ENCODE peak calls at places on chromosomes 4 and X, in seven cellular contexts. Z is DMS153; K is A549; Q is foreskin melanocyte; C is suprapubic skin; S is activated CD4-positive, alpha-beta T cell treated with anti-CD3 and anti-CD28 coated beads for 36 hours; V is IMR-90. W is an unnamed sample.

GRCh38 chrX:119340606-119341205 is 58.4 kb upstream of the SLC25A43 start:
- DNase-seq in Z (no peak), K (no peak), Q (no peak), C (no peak), S (no peak), V (no peak), W (no peak)

GRCh38 chr4:169195032-169195431 is 75.7 kb downstream of the SH3RF1 start:
- DNase-seq in Z (no peak), K (no peak), Q (no peak), C (no peak), S (no peak), V (no peak), W (no peak)

GRCh38 chr4:168843635-168844034 is 166.4 kb downstream of the CBR4 start:
- DNase-seq in Z (no peak), K (no peak), Q (no peak), C (no peak), S (no peak), V (no peak), W (no peak)

GRCh38 chr4:13160906-13161305 is 323.2 kb downstream of the RAB28 start:
- DNase-seq in Z (peak), K (no peak), Q (no peak), C (no peak), S (no peak), V (peak), W (no peak)

GRCh38 chr4:40530961-40531635 is 98.6 kb downstream of the RBM47 start:
- DNase-seq in Z (no peak), K (peak), Q (no peak), C (no peak), S (no peak), V (no peak), W (no peak)

GRCh38 chrX:118644378-118644777 is 83.0 kb upstream of the IL13RA1 start:
- DNase-seq in Z (no peak), K (peak), Q (peak), C (no peak), S (no peak), V (peak), W (peak)

GRCh38 chrX:106902684-106903083 is 457 bp downstream of the RIPPLY1 start:
- DNase-seq in Z (no peak), K (no peak), Q (no peak), C (no peak), S (no peak), V (no peak), W (no peak)

GRCh38 chr4:52144303-52144849 is 93.3 kb downstream of the SPATA18 start:
- DNase-seq in Z (no peak), K (no peak), Q (no peak), C (no peak), S (no peak), V (no peak), W (no peak)

GRCh38 chr4:117889978-117890377 is 144.3 kb upstream of the NDST3 start:
- DNase-seq in Z (no peak), K (no peak), Q (no peak), C (no peak), S (no peak), V (no peak), W (no peak)

GRCh38 chr4:158624889-158625478 is 46.7 kb downstream of the C4orf46 start:
- DNase-seq in Z (peak), K (peak), Q (peak), C (no peak), S (no peak), V (peak), W (peak)

GRCh38 chr4:1192493-1193205 is 20.3 kb upstream of the SPON2 start:
- DNase-seq in Z (no peak), K (peak), Q (no peak), C (peak), S (peak), V (no peak), W (no peak)

GRCh38 chrX:109635151-109635550 is 10.2 kb upstream of the KCNE5 start:
- DNase-seq in Z (no peak), K (peak), Q (peak), C (no peak), S (peak), V (peak), W (peak)

GRCh38 chr4:139851133-139851532 is 185.5 kb downstream of the MGST2 start:
- DNase-seq in Z (no peak), K (no peak), Q (no peak), C (no peak), S (no peak), V (no peak), W (no peak)

GRCh38 chrX:30364229-30364628 is 55.0 kb upstream of the NR0B1 start:
- DNase-seq in Z (peak), K (no peak), Q (no peak), C (no peak), S (no peak), V (no peak), W (no peak)

GRCh38 chr4:182929296-182929695 is 12.1 kb upstream of the DCTD start:
- DNase-seq in Z (no peak), K (peak), Q (no peak), C (no peak), S (no peak), V (peak), W (no peak)

GRCh38 chr4:139167774-139168444 is 9.1 kb downstream of the ELF2 start:
- DNase-seq in Z (no peak), K (peak), Q (peak), C (no peak), S (no peak), V (peak), W (peak)

GRCh38 chr4:176001171-176002006 is 64.3 kb upstream of the WDR17 start:
- DNase-seq in Z (no peak), K (peak), Q (peak), C (no peak), S (peak), V (peak), W (peak)

GRCh38 chr4:179867300-179867878 is 2375.8 kb upstream of the TENM3 start:
- DNase-seq in Z (no peak), K (peak), Q (peak), C (no peak), S (peak), V (peak), W (no peak)

GRCh38 chrX:136162827-136163427 is 15.6 kb downstream of the FHL1 start:
- DNase-seq in Z (no peak), K (peak), Q (no peak), C (no peak), S (peak), V (peak), W (peak)

GRCh38 chrX:70852294-70852693 is 56.2 kb downstream of the TEX11 start:
- DNase-seq in Z (no peak), K (no peak), Q (no peak), C (no peak), S (no peak), V (no peak), W (no peak)

GRCh38 chr4:144583658-144584057 is 62.3 kb upstream of the HHIP start:
- DNase-seq in Z (no peak), K (peak), Q (peak), C (no peak), S (no peak), V (peak), W (peak)

GRCh38 chr4:130233377-130234047 is 1137.6 kb downstream of the C4orf33 start:
- DNase-seq in Z (no peak), K (no peak), Q (no peak), C (no peak), S (no peak), V (no peak), W (no peak)

GRCh38 chr4:53775381-53775780 is 184.1 kb upstream of the LNX1 start:
- DNase-seq in Z (no peak), K (no peak), Q (no peak), C (no peak), S (no peak), V (no peak), W (no peak)

GRCh38 chrX:26146024-26146423 is 7.9 kb downstream of the MAGEB18 start:
- DNase-seq in Z (no peak), K (no peak), Q (no peak), C (no peak), S (no peak), V (no peak), W (no peak)

GRCh38 chrX:135185795-135186443 is 14.7 kb upstream of the CT55 start:
- DNase-seq in Z (peak), K (peak), Q (peak), C (no peak), S (peak), V (peak), W (peak)

GRCh38 chrX:139049455-139049854 is 337.9 kb upstream of the FGF13 start:
- DNase-seq in Z (no peak), K (no peak), Q (no peak), C (no peak), S (no peak), V (no peak), W (no peak)

GRCh38 chr4:16809064-16809463 is 89.4 kb downstream of the LDB2 start:
- DNase-seq in Z (no peak), K (no peak), Q (no peak), C (no peak), S (no peak), V (no peak), W (no peak)

GRCh38 chrX:79325263-79325958 is 41.7 kb downstream of the ITM2A start:
- DNase-seq in Z (no peak), K (no peak), Q (no peak), C (no peak), S (peak), V (no peak), W (no peak)

GRCh38 chr4:81606796-81607550 is 135.3 kb upstream of the RASGEF1B start:
- DNase-seq in Z (no peak), K (no peak), Q (no peak), C (no peak), S (no peak), V (no peak), W (no peak)

GRCh38 chrX:112687189-112687691 is 7.5 kb upstream of the LHFPL1 start:
- DNase-seq in Z (no peak), K (no peak), Q (no peak), C (no peak), S (no peak), V (peak), W (no peak)

GRCh38 chr4:51998837-51999236 is 21.3 kb downstream of the LRRC66 start:
- DNase-seq in Z (no peak), K (no peak), Q (no peak), C (no peak), S (no peak), V (no peak), W (no peak)

GRCh38 chrX:72366746-72367145 is 61.0 kb upstream of the CITED1 start:
- DNase-seq in Z (peak), K (no peak), Q (no peak), C (no peak), S (no peak), V (no peak), W (no peak)

GRCh38 chr4:1752284-1753041 is 31.1 kb downstream of the TACC3 start:
- DNase-seq in Z (no peak), K (no peak), Q (no peak), C (no peak), S (peak), V (peak), W (peak)

GRCh38 chr4:31620476-31620875 is 900.3 kb downstream of the PCDH7 start:
- DNase-seq in Z (no peak), K (no peak), Q (no peak), C (no peak), S (no peak), V (no peak), W (no peak)

GRCh38 chr4:118824141-118824540 is 11.8 kb downstream of the SEC24D start:
- DNase-seq in Z (no peak), K (no peak), Q (no peak), C (no peak), S (no peak), V (no peak), W (no peak)

GRCh38 chr4:69830529-69831269 is 29.2 kb downstream of the SULT1E1 start:
- DNase-seq in Z (peak), K (peak), Q (no peak), C (no peak), S (peak), V (no peak), W (peak)

GRCh38 chrX:10769696-10770619 is 149.6 kb upstream of the MID1 start:
- DNase-seq in Z (peak), K (no peak), Q (peak), C (no peak), S (no peak), V (peak), W (no peak)

GRCh38 chrX:118682258-118683014 is 45.0 kb upstream of the IL13RA1 start:
- DNase-seq in Z (peak), K (peak), Q (no peak), C (no peak), S (no peak), V (no peak), W (no peak)

GRCh38 chr4:62531731-62532130 is 1331.6 kb downstream of the ADGRL3 start:
- DNase-seq in Z (no peak), K (no peak), Q (no peak), C (no peak), S (no peak), V (no peak), W (no peak)

W was measured in dermis microvascular lymphatic vessel endothelial cell.